ENCODE peak calls at places on chromosomes 12 and 14, in seven cellular contexts. A is stimulated activated CD4-positive, alpha-beta T cell treated with anti-CD3 and anti-CD28 coated beads, Interleukin-4, amount 100 ng/mL, for 48 hours; R is choroid plexus epithelial cell; W is stomach; M is GM12864; N is HCEC 1CT; T is NCI-H524. U is an unnamed sample.

GRCh38 chr14:101839236-101839635 is 77.7 kb downstream of the PPP2R5C start:
- DNase-seq in A (no peak), R (no peak), W (no peak), M (no peak), N (no peak), T (peak), U (no peak)

GRCh38 chr14:33714527-33715222 is 236.2 kb downstream of the EGLN3 start:
- DNase-seq in A (no peak), R (no peak), W (no peak), M (no peak), N (no peak), T (peak), U (no peak)

GRCh38 chr12:26696613-26697092 is 136.3 kb downstream of the ITPR2 start:
- DNase-seq in A (no peak), R (peak), W (no peak), M (no peak), N (no peak), T (no peak), U (no peak)

GRCh38 chr14:100025111-100025510 is 40.1 kb upstream of the EVL start:
- DNase-seq in A (no peak), R (peak), W (peak), M (peak), N (peak), T (peak), U (peak)

GRCh38 chr12:113162102-113163029 is 12.8 kb downstream of the CFAP73 start:
- DNase-seq in A (no peak), R (peak), W (no peak), M (no peak), N (peak), T (peak), U (no peak)

GRCh38 chr12:91256471-91256870 is 73.9 kb upstream of the DCN start:
- DNase-seq in A (no peak), R (peak), W (no peak), M (no peak), N (no peak), T (no peak), U (no peak)

GRCh38 chr14:32396874-32397273 is 67.8 kb downstream of the AKAP6 start:
- DNase-seq in A (no peak), R (no peak), W (no peak), M (no peak), N (no peak), T (no peak), U (no peak)

GRCh38 chr14:100059433-100059781 is 5.8 kb upstream of the EVL start:
- DNase-seq in A (no peak), R (no peak), W (no peak), M (no peak), N (no peak), T (no peak), U (no peak)

GRCh38 chr12:104348994-104349494 is 45.5 kb downstream of the EID3 start:
- DNase-seq in A (no peak), R (no peak), W (no peak), M (no peak), N (no peak), T (no peak), U (no peak)

GRCh38 chr12:107027304-107028053 is 40.5 kb upstream of the MTERF2 start:
- DNase-seq in A (no peak), R (peak), W (no peak), M (no peak), N (peak), T (peak), U (no peak)

GRCh38 chr12:126760109-126760508 is 1506.9 kb upstream of the TMEM132C start:
- DNase-seq in A (no peak), R (no peak), W (no peak), M (no peak), N (no peak), T (no peak), U (no peak)

GRCh38 chr12:43880547-43880946 is 44.7 kb downstream of the TMEM117 start:
- DNase-seq in A (no peak), R (no peak), W (no peak), M (no peak), N (no peak), T (no peak), U (no peak)

GRCh38 chr14:34693228-34693939 is 21.0 kb downstream of the CFL2 start:
- DNase-seq in A (no peak), R (peak), W (peak), M (no peak), N (no peak), T (peak), U (peak)

GRCh38 chr12:55972906-55973597 is 826 bp upstream of the RAB5B start:
- DNase-seq in A (no peak), R (peak), W (no peak), M (no peak), N (peak), T (no peak), U (peak)

GRCh38 chr14:96205994-96206392 is 1.4 kb downstream of the BDKRB2 start:
- DNase-seq in A (no peak), R (no peak), W (no peak), M (no peak), N (no peak), T (no peak), U (no peak)

GRCh38 chr14:59360923-59361794 is 104.0 kb downstream of the GPR135 start:
- DNase-seq in A (no peak), R (peak), W (peak), M (peak), N (peak), T (peak), U (peak)

GRCh38 chr12:121190523-121191031 is 19.4 kb upstream of the P2RX4 start:
- DNase-seq in A (no peak), R (peak), W (no peak), M (no peak), N (peak), T (no peak), U (no peak)

GRCh38 chr12:93563807-93564538 is 8.5 kb upstream of the SOCS2 start:
- DNase-seq in A (no peak), R (peak), W (peak), M (no peak), N (peak), T (no peak), U (no peak)

GRCh38 chr12:3453947-3454675 is 36.9 kb upstream of the PRMT8 start:
- DNase-seq in A (no peak), R (peak), W (no peak), M (no peak), N (peak), T (no peak), U (no peak)

GRCh38 chr14:50338547-50338946 is 26.4 kb downstream of the DMAC2L start:
- DNase-seq in A (no peak), R (no peak), W (no peak), M (no peak), N (no peak), T (no peak), U (no peak)

GRCh38 chr12:9227953-9228352 is 19.8 kb upstream of the PZP start:
- DNase-seq in A (no peak), R (no peak), W (no peak), M (no peak), N (no peak), T (no peak), U (no peak)

GRCh38 chr14:94001501-94002396 is 4.6 kb downstream of the CCDC197 start:
- DNase-seq in A (peak), R (peak), W (peak), M (no peak), N (peak), T (peak), U (peak)

GRCh38 chr12:52964556-52965336 is 15.8 kb downstream of the KRT18 start:
- DNase-seq in A (no peak), R (no peak), W (no peak), M (no peak), N (no peak), T (no peak), U (no peak)

GRCh38 chr12:12206776-12207388 is 60.0 kb downstream of the LRP6 start:
- DNase-seq in A (no peak), R (no peak), W (no peak), M (no peak), N (no peak), T (no peak), U (no peak)

GRCh38 chr14:74988131-74988530 is 14.6 kb upstream of the EIF2B2 start:
- DNase-seq in A (no peak), R (peak), W (no peak), M (no peak), N (peak), T (no peak), U (no peak)

GRCh38 chr12:62190921-62191746 is 69.1 kb upstream of the USP15 start:
- DNase-seq in A (peak), R (no peak), W (no peak), M (no peak), N (no peak), T (peak), U (no peak)

GRCh38 chr12:48924617-48925217 is 575 bp downstream of the FKBP11 start:
- DNase-seq in A (peak), R (peak), W (peak), M (peak), N (peak), T (peak), U (no peak)

GRCh38 chr14:76694106-76694505 is 67.2 kb upstream of the VASH1 start:
- DNase-seq in A (no peak), R (no peak), W (no peak), M (no peak), N (no peak), T (no peak), U (no peak)

GRCh38 chr14:96408608-96409007 is 16.7 kb downstream of the AK7 start:
- DNase-seq in A (no peak), R (no peak), W (no peak), M (no peak), N (no peak), T (no peak), U (no peak)

GRCh38 chr12:52524241-52524897 is 4.2 kb upstream of the KRT5 start:
- DNase-seq in A (no peak), R (no peak), W (no peak), M (no peak), N (no peak), T (no peak), U (no peak)

GRCh38 chr12:26058818-26059217 is 66.0 kb downstream of the BHLHE41 start:
- DNase-seq in A (no peak), R (no peak), W (no peak), M (no peak), N (no peak), T (no peak), U (no peak)

GRCh38 chr14:90970167-90970600 is 90.3 kb downstream of the RPS6KA5 start:
- DNase-seq in A (no peak), R (peak), W (no peak), M (no peak), N (peak), T (no peak), U (peak)

U was measured in HL-60.